ENCODE peak calls at places on chromosomes 16 and 17, in four cellular contexts. One of them, this sample, is unnamed.
A peak's percentile ranks its signal among the peaks of the same experiment; 100 is the strongest.

GRCh38 chr16:11004957-11005610 is 60.7 kb downstream of the CLEC16A start:
- DNase-seq in PC-3: peak; percentile 13
- DNase-seq in right cardiac atrium: no peak
- DNase-seq in iPS DF 6.9: no peak
- DNase-seq in this sample: peak; percentile 37

GRCh38 chr16:83011939-83012338 is 385.2 kb downstream of the CDH13 start:
- DNase-seq in PC-3: no peak
- DNase-seq in right cardiac atrium: no peak
- DNase-seq in iPS DF 6.9: no peak
- DNase-seq in this sample: no peak

GRCh38 chr16:14283786-14284185 is 212.7 kb downstream of the MRTFB start:
- DNase-seq in PC-3: no peak
- DNase-seq in right cardiac atrium: no peak
- DNase-seq in iPS DF 6.9: no peak
- DNase-seq in this sample: no peak

GRCh38 chr16:17437142-17437720 is 33.5 kb downstream of the XYLT1 start:
- DNase-seq in PC-3: no peak
- DNase-seq in right cardiac atrium: no peak
- DNase-seq in iPS DF 6.9: no peak
- DNase-seq in this sample: no peak

GRCh38 chr16:3825103-3825502 is 55.4 kb downstream of the CREBBP start:
- DNase-seq in PC-3: peak; percentile 56
- DNase-seq in right cardiac atrium: no peak
- DNase-seq in iPS DF 6.9: no peak
- DNase-seq in this sample: no peak

GRCh38 chr17:28613916-28614315 is at the start of gene RSKR:
- DNase-seq in PC-3: no peak
- DNase-seq in right cardiac atrium: no peak
- DNase-seq in iPS DF 6.9: no peak
- DNase-seq in this sample: no peak

GRCh38 chr17:14038206-14038605 is 31.1 kb upstream of the COX10 start:
- DNase-seq in PC-3: no peak
- DNase-seq in right cardiac atrium: no peak
- DNase-seq in iPS DF 6.9: no peak
- DNase-seq in this sample: no peak

GRCh38 chr16:678858-679807 is 1.1 kb upstream of the STUB1 start:
- DNase-seq in PC-3: peak; percentile 12
- DNase-seq in right cardiac atrium: peak; percentile 90
- DNase-seq in iPS DF 6.9: no peak
- DNase-seq in this sample: no peak

GRCh38 chr17:32335046-32335445 is 6.9 kb downstream of the C17orf75 start:
- DNase-seq in PC-3: no peak
- DNase-seq in right cardiac atrium: no peak
- DNase-seq in iPS DF 6.9: no peak
- DNase-seq in this sample: no peak

GRCh38 chr17:71530227-71530626 is 590.6 kb upstream of the SOX9 start:
- DNase-seq in PC-3: peak; percentile 76
- DNase-seq in right cardiac atrium: no peak
- DNase-seq in iPS DF 6.9: no peak
- DNase-seq in this sample: no peak

GRCh38 chr16:87945351-87946042 is 5.7 kb upstream of the BANP start:
- DNase-seq in PC-3: peak; percentile 93
- DNase-seq in right cardiac atrium: peak; percentile 91
- DNase-seq in iPS DF 6.9: no peak
- DNase-seq in this sample: peak; percentile 92

GRCh38 chr17:69558796-69559195 is 144.3 kb downstream of the MAP2K6 start:
- DNase-seq in PC-3: peak; percentile 80
- DNase-seq in right cardiac atrium: no peak
- DNase-seq in iPS DF 6.9: no peak
- DNase-seq in this sample: no peak

GRCh38 chr17:33494156-33494555 is 201.1 kb upstream of the ASIC2 start:
- DNase-seq in PC-3: no peak
- DNase-seq in right cardiac atrium: no peak
- DNase-seq in iPS DF 6.9: no peak
- DNase-seq in this sample: no peak

GRCh38 chr16:77376358-77376757 is 58.5 kb downstream of the ADAMTS18 start:
- DNase-seq in PC-3: no peak
- DNase-seq in right cardiac atrium: no peak
- DNase-seq in iPS DF 6.9: peak; percentile 37
- DNase-seq in this sample: no peak

GRCh38 chr17:12983986-12984932 is 33.6 kb downstream of the ELAC2 start:
- DNase-seq in PC-3: peak; percentile 65
- DNase-seq in right cardiac atrium: peak; percentile 85
- DNase-seq in iPS DF 6.9: no peak
- DNase-seq in this sample: no peak

GRCh38 chr17:78960945-78961344 is 18.8 kb downstream of the LGALS3BP start:
- DNase-seq in PC-3: no peak
- DNase-seq in right cardiac atrium: peak; percentile 48
- DNase-seq in iPS DF 6.9: no peak
- DNase-seq in this sample: no peak

GRCh38 chr17:17994770-17995169 is 22.1 kb downstream of the DRC3 start:
- DNase-seq in PC-3: no peak
- DNase-seq in right cardiac atrium: no peak
- DNase-seq in iPS DF 6.9: no peak
- DNase-seq in this sample: no peak

GRCh38 chr16:5826332-5826731 is 728.7 kb upstream of the EEF2KMT start:
- DNase-seq in PC-3: no peak
- DNase-seq in right cardiac atrium: no peak
- DNase-seq in iPS DF 6.9: no peak
- DNase-seq in this sample: no peak

GRCh38 chr16:87407511-87408112 is 15.5 kb downstream of the MAP1LC3B start:
- DNase-seq in PC-3: peak; percentile 7
- DNase-seq in right cardiac atrium: peak; percentile 76
- DNase-seq in iPS DF 6.9: no peak
- DNase-seq in this sample: no peak

GRCh38 chr17:72622661-72623433 is 469.6 kb downstream of the SLC39A11 start:
- DNase-seq in PC-3: peak; percentile 36
- DNase-seq in right cardiac atrium: no peak
- DNase-seq in iPS DF 6.9: no peak
- DNase-seq in this sample: no peak

GRCh38 chr16:2516391-2517240 is 2.9 kb downstream of the ATP6V0C start:
- DNase-seq in PC-3: no peak
- DNase-seq in right cardiac atrium: peak; percentile 72
- DNase-seq in iPS DF 6.9: no peak
- DNase-seq in this sample: no peak

GRCh38 chr17:42378597-42379594 is 9.3 kb downstream of the STAT3 start:
- DNase-seq in PC-3: no peak
- DNase-seq in right cardiac atrium: no peak
- DNase-seq in iPS DF 6.9: no peak
- DNase-seq in this sample: no peak

GRCh38 chr16:70161350-70161749 is 12.2 kb upstream of the CLEC18C start:
- DNase-seq in PC-3: no peak
- DNase-seq in right cardiac atrium: no peak
- DNase-seq in iPS DF 6.9: no peak
- DNase-seq in this sample: no peak

GRCh38 chr17:42585353-42585752 is 7.8 kb upstream of the PSMC3IP start:
- DNase-seq in PC-3: no peak
- DNase-seq in right cardiac atrium: no peak
- DNase-seq in iPS DF 6.9: no peak
- DNase-seq in this sample: peak; percentile 2

GRCh38 chr16:81863630-81864352 is 84.7 kb downstream of the PLCG2 start:
- DNase-seq in PC-3: no peak
- DNase-seq in right cardiac atrium: no peak
- DNase-seq in iPS DF 6.9: no peak
- DNase-seq in this sample: no peak
- H3K4me3 ChIP-seq in PC-3: no peak overlapping the region
- H3K4me3 ChIP-seq in right cardiac atrium: no peak overlapping the region
- H3K4me3 ChIP-seq in iPS DF 6.9: no peak overlapping the region
- H3K4me3 ChIP-seq in this sample: no peak overlapping the region

GRCh38 chr17:75764417-75764710 is 628 bp downstream of the GALK1 start:
- DNase-seq in PC-3: no peak
- DNase-seq in right cardiac atrium: no peak
- DNase-seq in iPS DF 6.9: no peak
- DNase-seq in this sample: no peak

GRCh38 chr17:75763613-75764416 is 1.2 kb downstream of the GALK1 start:
- DNase-seq in PC-3: no peak
- DNase-seq in right cardiac atrium: peak; percentile 43
- DNase-seq in iPS DF 6.9: no peak
- DNase-seq in this sample: no peak

GRCh38 chr17:75764711-75765421 is at the start of gene GALK1:
- DNase-seq in PC-3: peak; percentile 72
- DNase-seq in right cardiac atrium: peak; percentile 92
- DNase-seq in iPS DF 6.9: no peak
- DNase-seq in this sample: no peak

GRCh38 chr17:75762513-75763268 is 2.3 kb downstream of the GALK1 start:
- DNase-seq in PC-3: no peak
- DNase-seq in right cardiac atrium: peak; percentile 48
- DNase-seq in iPS DF 6.9: no peak
- DNase-seq in this sample: no peak

GRCh38 chr17:75763269-75763607 is 1.8 kb downstream of the GALK1 start:
- DNase-seq in PC-3: no peak
- DNase-seq in right cardiac atrium: peak; percentile 22
- DNase-seq in iPS DF 6.9: no peak
- DNase-seq in this sample: no peak
- H3K4me3 ChIP-seq in PC-3: no peak overlapping the region
- H3K4me3 ChIP-seq in right cardiac atrium: no peak overlapping the region
- H3K4me3 ChIP-seq in iPS DF 6.9: no peak overlapping the region
- H3K4me3 ChIP-seq in this sample: no peak overlapping the region

GRCh38 chr16:89920723-89921122 is 2.1 kb downstream of the MC1R start:
- DNase-seq in PC-3: no peak
- DNase-seq in right cardiac atrium: no peak
- DNase-seq in iPS DF 6.9: no peak
- DNase-seq in this sample: no peak

GRCh38 chr16:89919535-89920406 is 1.1 kb downstream of the MC1R start:
- DNase-seq in PC-3: no peak
- DNase-seq in right cardiac atrium: no peak
- DNase-seq in iPS DF 6.9: no peak
- DNase-seq in this sample: no peak

GRCh38 chr16:89921131-89921698 is 1.9 kb upstream of the TUBB3 start:
- DNase-seq in PC-3: no peak
- DNase-seq in right cardiac atrium: no peak
- DNase-seq in iPS DF 6.9: no peak
- DNase-seq in this sample: no peak

GRCh38 chr16:89917773-89918452 is 749 bp upstream of the MC1R start:
- DNase-seq in PC-3: peak; percentile 63
- DNase-seq in right cardiac atrium: peak; percentile 94
- DNase-seq in iPS DF 6.9: no peak
- DNase-seq in this sample: no peak

DNA sequence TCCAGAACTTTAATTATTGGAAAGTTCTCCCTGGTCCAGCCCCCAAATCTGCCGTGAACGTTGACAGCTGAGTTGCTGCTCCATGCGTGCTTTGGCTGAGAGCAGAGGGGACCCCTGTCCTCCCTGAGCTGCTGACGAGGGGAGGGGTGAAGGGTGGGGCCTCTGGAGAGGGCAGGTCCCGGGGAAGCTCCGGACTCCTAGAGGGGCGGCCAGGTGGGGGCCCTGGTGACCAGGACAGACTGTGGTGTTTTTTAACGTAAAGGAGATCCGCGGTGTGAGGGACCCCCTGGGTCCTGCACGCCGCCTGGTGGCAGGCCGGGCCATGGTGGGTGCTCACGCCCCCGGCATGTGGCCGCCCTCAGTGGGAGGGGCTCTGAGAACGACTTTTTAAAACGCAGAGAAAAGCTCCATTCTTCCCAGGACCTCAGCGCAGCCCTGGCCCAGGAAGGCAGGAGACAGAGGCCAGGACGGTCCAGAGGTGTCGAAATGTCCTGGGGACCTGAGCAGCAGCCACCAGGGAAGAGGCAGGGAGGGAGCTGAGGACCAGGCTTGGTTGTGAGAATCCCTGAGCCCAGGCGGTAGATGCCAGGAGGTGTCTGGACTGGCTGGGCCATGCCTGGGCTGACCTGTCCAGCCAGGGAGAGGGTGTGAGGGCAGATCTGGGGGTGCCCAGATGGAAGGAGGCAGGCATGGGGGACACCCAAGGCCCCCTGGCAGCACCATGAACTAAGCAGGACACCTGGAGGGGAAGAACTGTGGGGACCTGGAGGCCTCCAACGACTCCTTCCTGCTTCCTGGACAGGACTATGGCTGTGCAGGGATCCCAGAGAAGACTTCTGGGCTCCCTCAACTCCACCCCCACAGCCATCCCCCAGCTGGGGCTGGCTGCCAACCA is at the start of gene MC1R:
- DNase-seq in PC-3: no peak
- DNase-seq in right cardiac atrium: peak; percentile 77
- DNase-seq in iPS DF 6.9: no peak
- DNase-seq in this sample: no peak
- H3K4me3 ChIP-seq in PC-3: peak within 1 kb of the TSS; percentile 51
- H3K4me3 ChIP-seq in right cardiac atrium: peak within 1 kb of the TSS; percentile 2
- H3K4me3 ChIP-seq in iPS DF 6.9: peak within 1 kb of the TSS; percentile 37
- H3K4me3 ChIP-seq in this sample: peak within 1 kb of the TSS; percentile 24

DNA sequence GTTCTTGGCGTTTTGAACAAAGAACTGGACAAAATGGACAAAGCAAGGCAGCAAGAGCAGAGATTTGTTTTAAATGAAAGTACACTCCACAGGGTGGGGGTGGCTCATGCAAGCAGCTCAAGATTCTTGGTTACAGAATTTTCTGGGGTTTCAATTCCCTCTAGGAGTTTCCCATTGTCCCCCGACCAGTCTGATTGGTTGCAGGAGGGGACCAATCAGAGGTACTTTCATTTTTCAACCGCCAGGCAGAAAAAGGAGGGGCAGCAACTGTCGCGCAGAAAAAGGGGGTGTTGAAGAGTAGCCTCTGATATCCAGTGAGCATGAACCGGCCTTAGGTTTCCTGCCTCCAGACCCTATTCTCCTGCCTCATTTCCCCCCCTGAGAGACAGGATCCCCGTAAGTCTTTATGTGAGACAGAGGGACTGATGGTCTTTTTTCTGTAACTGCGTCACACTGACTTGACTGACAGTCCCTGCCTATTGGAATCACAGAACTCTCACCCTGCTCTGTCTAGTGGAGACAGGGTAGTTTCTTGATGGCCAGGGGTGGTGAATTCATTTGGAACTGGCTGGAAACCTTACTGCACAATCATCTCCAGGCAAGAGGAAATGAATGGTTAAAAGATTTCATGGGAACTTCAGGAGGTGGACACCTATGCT is 59.4 kb upstream of the ALOX12 start:
- DNase-seq in PC-3: no peak
- DNase-seq in right cardiac atrium: no peak
- DNase-seq in iPS DF 6.9: no peak
- DNase-seq in this sample: no peak
- H3K4me3 ChIP-seq in PC-3: no peak overlapping the region
- H3K4me3 ChIP-seq in right cardiac atrium: peak overlapping the region; percentile 41
- H3K4me3 ChIP-seq in iPS DF 6.9: no peak overlapping the region
- H3K4me3 ChIP-seq in this sample: peak overlapping the region; percentile 42

GRCh38 chr17:38620551-38621277 is 15.0 kb upstream of the SRCIN1 start:
- DNase-seq in PC-3: no peak
- DNase-seq in right cardiac atrium: no peak
- DNase-seq in iPS DF 6.9: no peak
- DNase-seq in this sample: no peak
- H3K4me3 ChIP-seq in PC-3: no peak overlapping the region
- H3K4me3 ChIP-seq in right cardiac atrium: no peak overlapping the region
- H3K4me3 ChIP-seq in iPS DF 6.9: no peak overlapping the region
- H3K4me3 ChIP-seq in this sample: no peak overlapping the region

GRCh38 chr17:82518826-82519810 is at the start of gene FOXK2:
- DNase-seq in PC-3: peak; percentile 97
- DNase-seq in right cardiac atrium: peak; percentile 97
- DNase-seq in iPS DF 6.9: peak; percentile 81
- DNase-seq in this sample: peak; percentile 94
- H3K4me3 ChIP-seq in PC-3: peak within 1 kb of the TSS; percentile 78
- H3K4me3 ChIP-seq in right cardiac atrium: peak within 1 kb of the TSS; percentile 99
- H3K4me3 ChIP-seq in iPS DF 6.9: peak within 1 kb of the TSS; percentile 97
- H3K4me3 ChIP-seq in this sample: peak within 1 kb of the TSS; percentile 87

GRCh38 chr16:67228034-67228785 is 1.3 kb downstream of the TMEM208 start:
- DNase-seq in PC-3: no peak
- DNase-seq in right cardiac atrium: no peak
- DNase-seq in iPS DF 6.9: no peak
- DNase-seq in this sample: no peak
- H3K4me3 ChIP-seq in PC-3: peak overlapping the region; percentile 100
- H3K4me3 ChIP-seq in right cardiac atrium: no peak overlapping the region
- H3K4me3 ChIP-seq in iPS DF 6.9: no peak overlapping the region
- H3K4me3 ChIP-seq in this sample: peak overlapping the region; percentile 63

GRCh38 chr16:30974348-30974747 is 10.7 kb upstream of the HSD3B7 start:
- DNase-seq in PC-3: no peak
- DNase-seq in right cardiac atrium: no peak
- DNase-seq in iPS DF 6.9: no peak
- DNase-seq in this sample: no peak
- H3K4me3 ChIP-seq in PC-3: no peak overlapping the region
- H3K4me3 ChIP-seq in right cardiac atrium: no peak overlapping the region
- H3K4me3 ChIP-seq in iPS DF 6.9: no peak overlapping the region
- H3K4me3 ChIP-seq in this sample: no peak overlapping the region